ENCODE peak calls at places on chromosomes 11 and 22, in nine cellular contexts. K is SK-N-SH, W is HCT116, O is suprapubic skin, H is endothelial cell of umbilical vein, L is upper lobe of left lung, A is transverse colon, E is stomach, B is GM23338. N is an unnamed sample.

GRCh38 chr11:3138178-3139085 is 26.7 kb downstream of the OSBPL5 start:
- DNase-seq in K (no peak), W (no peak), O (peak), H (no peak), L (peak), A (no peak), E (no peak), B (no peak), N (peak)

GRCh38 chr11:94849836-94850235 is 81.7 kb downstream of the AMOTL1 start:
- DNase-seq in K (no peak), W (no peak), O (no peak), H (no peak), L (no peak), A (no peak), E (no peak), B (no peak), N (no peak)

GRCh38 chr22:47775686-47776085 is 1013.2 kb downstream of the TBC1D22A start:
- DNase-seq in K (no peak), W (no peak), O (no peak), H (no peak), L (no peak), A (no peak), E (no peak), B (no peak), N (no peak)

GRCh38 chr11:65454696-65455456 is 32.3 kb downstream of the NEAT1 start:
- DNase-seq in K (peak), W (peak), O (peak), H (peak), L (peak), A (peak), E (peak), B (peak), N (peak)

GRCh38 chr11:69320326-69320725 is 26.4 kb downstream of the MYEOV start:
- DNase-seq in K (no peak), W (no peak), O (peak), H (no peak), L (no peak), A (no peak), E (no peak), B (no peak), N (peak)

GRCh38 chr11:115929618-115930129 is 425.5 kb upstream of the CADM1 start:
- DNase-seq in K (no peak), W (no peak), O (no peak), H (no peak), L (no peak), A (no peak), E (no peak), B (no peak), N (no peak)

GRCh38 chr22:19755722-19756287 is 4.8 kb upstream of the TBX1 start:
- DNase-seq in K (peak), W (no peak), O (no peak), H (no peak), L (no peak), A (no peak), E (no peak), B (peak), N (no peak)

GRCh38 chr11:35236667-35237003 is 97.7 kb downstream of the CD44 start:
- DNase-seq in K (no peak), W (no peak), O (no peak), H (no peak), L (no peak), A (no peak), E (no peak), B (no peak), N (no peak)

GRCh38 chr11:102603091-102603490 is 22.0 kb downstream of the MMP20 start:
- DNase-seq in K (no peak), W (peak), O (no peak), H (no peak), L (no peak), A (no peak), E (no peak), B (no peak), N (no peak)

GRCh38 chr11:102760355-102761035 is 19.9 kb downstream of the MMP10 start:
- DNase-seq in K (no peak), W (peak), O (no peak), H (peak), L (no peak), A (no peak), E (no peak), B (no peak), N (no peak)

GRCh38 chr11:47538741-47539575 is 14.0 kb downstream of the CELF1 start:
- DNase-seq in K (no peak), W (no peak), O (no peak), H (peak), L (no peak), A (no peak), E (no peak), B (no peak), N (no peak)

GRCh38 chr11:70594031-70594430 is 195.7 kb downstream of the CTTN start:
- DNase-seq in K (no peak), W (no peak), O (no peak), H (no peak), L (no peak), A (no peak), E (no peak), B (no peak), N (no peak)

GRCh38 chr11:103109818-103110388 is 677 bp downstream of the DYNC2H1 start:
- DNase-seq in K (no peak), W (no peak), O (no peak), H (no peak), L (peak), A (no peak), E (no peak), B (no peak), N (no peak)

GRCh38 chr11:61587951-61588695 is 7.2 kb upstream of the SYT7 start:
- DNase-seq in K (peak), W (peak), O (peak), H (peak), L (peak), A (peak), E (peak), B (peak), N (peak)

GRCh38 chr22:28297504-28297903 is 378.4 kb upstream of the PITPNB start:
- DNase-seq in K (no peak), W (no peak), O (no peak), H (no peak), L (no peak), A (peak), E (no peak), B (no peak), N (no peak)

GRCh38 chr11:9943346-9944110 is 279.7 kb downstream of the SWAP70 start:
- DNase-seq in K (no peak), W (no peak), O (no peak), H (peak), L (no peak), A (no peak), E (no peak), B (no peak), N (no peak)

GRCh38 chr11:68470304-68470811 is 9.8 kb downstream of the PPP6R3 start:
- DNase-seq in K (peak), W (no peak), O (no peak), H (no peak), L (no peak), A (no peak), E (no peak), B (no peak), N (no peak)

GRCh38 chr11:122523841-122524531 is 131.5 kb upstream of the UBASH3B start:
- DNase-seq in K (peak), W (no peak), O (no peak), H (no peak), L (no peak), A (no peak), E (no peak), B (peak), N (no peak)

GRCh38 chr11:18733202-18733601 is 7.2 kb upstream of the IGSF22 start:
- DNase-seq in K (no peak), W (no peak), O (no peak), H (no peak), L (peak), A (no peak), E (no peak), B (no peak), N (no peak)

GRCh38 chr11:128624269-128625170 is 37.2 kb upstream of the ETS1 start:
- DNase-seq in K (no peak), W (no peak), O (no peak), H (no peak), L (no peak), A (peak), E (peak), B (no peak), N (no peak)

GRCh38 chr11:73242291-73243092 is 24.4 kb downstream of the P2RY2 start:
- DNase-seq in K (peak), W (peak), O (peak), H (peak), L (peak), A (peak), E (peak), B (peak), N (peak)
- H3K4me3 ChIP-seq in K (peak), W (peak), O (peak), H (no peak), L (peak), A (no peak), E (peak), B (peak), N (peak)

DNA sequence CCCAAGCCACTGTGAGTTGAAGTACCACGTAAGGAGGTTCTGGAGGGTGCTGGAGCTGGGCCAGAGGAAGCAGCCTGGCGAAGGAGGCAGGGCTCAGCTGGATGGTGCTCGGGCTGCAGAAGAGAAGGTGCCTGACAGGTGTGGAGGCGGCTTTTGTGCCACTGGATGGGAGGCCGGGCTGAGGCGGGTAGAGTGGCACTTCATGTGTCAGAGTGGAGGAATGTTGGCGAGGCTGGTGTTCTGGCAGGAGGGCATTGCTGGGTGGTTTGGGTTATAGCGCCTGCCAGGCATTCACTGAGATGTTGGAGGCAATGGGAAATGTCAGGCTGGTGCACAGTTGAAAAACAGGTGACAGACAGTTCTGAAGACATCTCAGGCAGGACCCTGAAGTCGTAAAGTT is 24.2 kb downstream of the UBE2L3 start:
- DNase-seq in K (no peak), W (no peak), O (no peak), H (no peak), L (no peak), A (no peak), E (no peak), B (no peak), N (no peak)
- TF ChIP-seq POLR2AphosphoS5 in K (no peak), W (no peak), O (no peak), H (no peak), L (no peak), A (no peak), E (no peak), B (no peak), N (no peak)

GRCh38 chr11:129854229-129854805 is 38.7 kb downstream of the TMEM45B start:
- DNase-seq in K (no peak), W (no peak), O (no peak), H (no peak), L (no peak), A (no peak), E (no peak), B (no peak), N (no peak)
- H3K27ac ChIP-seq in K (no peak), W (no peak), O (peak), H (no peak), L (no peak), A (peak), E (peak), B (no peak), N (no peak)

GRCh38 chr22:21972293-21972779 is 10.3 kb downstream of the TOP3B start:
- DNase-seq in K (peak), W (no peak), O (no peak), H (peak), L (peak), A (peak), E (no peak), B (peak), N (no peak)

GRCh38 chr22:21972806-21973205 is 9.8 kb downstream of the TOP3B start:
- DNase-seq in K (no peak), W (no peak), O (no peak), H (no peak), L (peak), A (no peak), E (no peak), B (no peak), N (no peak)

GRCh38 chr22:21970800-21971617 is 11.6 kb downstream of the TOP3B start:
- DNase-seq in K (no peak), W (no peak), O (no peak), H (no peak), L (peak), A (no peak), E (no peak), B (no peak), N (no peak)

GRCh38 chr22:21970037-21970799 is 12.4 kb downstream of the TOP3B start:
- DNase-seq in K (no peak), W (no peak), O (no peak), H (no peak), L (peak), A (no peak), E (no peak), B (no peak), N (no peak)

GRCh38 chr22:21971858-21972275 is 10.7 kb downstream of the TOP3B start:
- DNase-seq in K (no peak), W (no peak), O (no peak), H (no peak), L (no peak), A (no peak), E (no peak), B (no peak), N (no peak)
- H3K4me3 ChIP-seq in K (no peak), W (no peak), O (no peak), H (no peak), L (no peak), A (no peak), E (no peak), B (no peak), N (no peak)

N was measured in sigmoid colon.